ENCODE peak calls at places on chromosomes 4 and X, in nine cellular contexts. T is dorsolateral prefrontal cortex, G is neural crest cell, P is GM20000, K is foreskin fibroblast, S is GM10248, X is OCI-LY7, U is fibroblast of pulmonary artery, H is type B pancreatic cell. L is an unnamed sample.

GRCh38 chr4:88187766-88188165 is 29.3 kb upstream of the ABCG2 start:
- DNase-seq in G (no peak), S (no peak), U (no peak), X (no peak), T (no peak), H (no peak), K (no peak), P (no peak), L (no peak)

GRCh38 chr4:7648813-7649395 is 214.2 kb upstream of the PSAPL1 start:
- DNase-seq in S (no peak), H (no peak), G (no peak), K (no peak), T (no peak), X (no peak), U (no peak), P (no peak), L (no peak)

GRCh38 chrX:15127010-15127409 is 142.9 kb downstream of the ASB9 start:
- DNase-seq in G (no peak), H (no peak), X (no peak), K (no peak), S (no peak), T (no peak), U (no peak), P (no peak), L (no peak)

GRCh38 chrX:109873983-109874382 is 128.9 kb upstream of the TMEM164 start:
- DNase-seq in H (no peak), P (no peak), G (no peak), T (no peak), S (no peak), K (no peak), X (no peak), U (no peak), L (no peak)

GRCh38 chrX:35461164-35461563 is 337.0 kb upstream of the MAGEB16 start:
- DNase-seq in U (no peak), G (no peak), T (no peak), X (no peak), H (no peak), P (no peak), S (no peak), K (no peak), L (no peak)

GRCh38 chr4:75137302-75137701 is 204.4 kb downstream of the PARM1 start:
- DNase-seq in U (no peak), X (no peak), K (no peak), G (no peak), H (no peak), S (no peak), P (no peak), T (no peak), L (no peak)

GRCh38 chrX:148271263-148271662 is 229.2 kb upstream of the AFF2 start:
- DNase-seq in G (no peak), X (no peak), H (no peak), T (no peak), U (no peak), P (no peak), K (no peak), S (no peak), L (no peak)

GRCh38 chrX:48720580-48721240 is 24.2 kb downstream of the SUV39H1 start:
- DNase-seq in U (no peak), T (no peak), S (no peak), P (no peak), X (no peak), K (no peak), H (no peak), G (no peak), L (no peak)

GRCh38 chr4:141540643-141541042 is 95.7 kb upstream of the IL15 start:
- DNase-seq in G (no peak), S (no peak), T (no peak), K (peak; percentile 48), U (peak; percentile 74), P (no peak), X (no peak), H (no peak), L (no peak)

GRCh38 chr4:23717528-23718248 is 172.2 kb downstream of the PPARGC1A start:
- DNase-seq in G (no peak), T (no peak), H (no peak), S (peak; percentile 11), U (peak; percentile 48), P (peak; percentile 12), K (peak; percentile 58), X (peak; percentile 39), L (peak; percentile 27)

GRCh38 chrX:150084474-150085229 is 146.4 kb upstream of the EOLA2 start:
- DNase-seq in T (no peak), K (peak; percentile 67), X (no peak), S (no peak), G (no peak), P (no peak), H (no peak), U (peak; percentile 72), L (no peak)

GRCh38 chrX:150087612-150088011 is 149.3 kb upstream of the EOLA2 start:
- DNase-seq in H (no peak), S (no peak), P (no peak), T (no peak), X (no peak), K (peak; percentile 27), G (no peak), U (no peak), L (no peak)

GRCh38 chrX:150088042-150088441 is 149.8 kb upstream of the EOLA2 start:
- DNase-seq in P (no peak), K (no peak), U (no peak), S (no peak), X (no peak), H (no peak), G (no peak), T (no peak), L (no peak)

GRCh38 chrX:150086371-150086770 is 148.1 kb upstream of the EOLA2 start:
- DNase-seq in P (no peak), H (no peak), T (no peak), G (no peak), X (no peak), U (no peak), S (no peak), K (no peak), L (no peak)

GRCh38 chrX:150085881-150086280 is 147.6 kb upstream of the EOLA2 start:
- DNase-seq in U (peak; percentile 52), H (no peak), S (no peak), K (peak; percentile 58), T (no peak), X (no peak), P (no peak), G (no peak), L (no peak)
- TF ChIP-seq CTCF in U (no peak), H (no peak), S (no peak), K (no peak), T (no peak), X (no peak), P (no peak), G (no peak), L (no peak)

GRCh38 chr4:175656615-175657014 is 155.4 kb downstream of the GPM6A start:
- DNase-seq in S (no peak), K (no peak), U (no peak), H (no peak), T (no peak), P (no peak), G (no peak), X (no peak), L (no peak)

GRCh38 chr4:175651701-175652100 is 160.4 kb downstream of the GPM6A start:
- DNase-seq in X (no peak), G (no peak), T (peak; percentile 79), U (no peak), P (no peak), K (no peak), H (no peak), S (no peak), L (no peak)

GRCh38 chr4:175661437-175661836 is 150.6 kb downstream of the GPM6A start:
- DNase-seq in X (no peak), H (no peak), S (no peak), P (no peak), K (no peak), T (no peak), G (no peak), U (no peak), L (no peak)

GRCh38 chr4:175657571-175657970 is 154.5 kb downstream of the GPM6A start:
- DNase-seq in X (no peak), P (no peak), S (no peak), G (no peak), T (no peak), U (no peak), H (no peak), K (no peak), L (no peak)
- TF ChIP-seq CTCF in X (peak; percentile 23), P (no peak), S (no peak), G (no peak), T (no peak), U (no peak), H (no peak), K (no peak), L (no peak)

GRCh38 chr4:8858188-8858924 is 13.3 kb downstream of the HMX1 start:
- DNase-seq in K (no peak), U (no peak), X (no peak), G (no peak), T (no peak), S (no peak), P (no peak), H (no peak), L (no peak)
- TF ChIP-seq CTCF in K (no peak), U (no peak), X (no peak), G (no peak), T (no peak), S (no peak), P (no peak), H (no peak), L (no peak)

GRCh38 chr4:151408630-151409469 is at the start of gene FHIP1A:
- DNase-seq in T (peak; percentile 56), S (peak; percentile 86), X (peak; percentile 63), U (peak; percentile 51), P (peak; percentile 89), H (peak; percentile 92), K (peak; percentile 76), G (peak; percentile 48), L (peak; percentile 89)

GRCh38 chr4:151407466-151408379 is 1.3 kb upstream of the FHIP1A start:
- DNase-seq in H (no peak), G (no peak), T (no peak), K (no peak), U (no peak), P (peak; percentile 83), S (peak; percentile 70), X (no peak), L (peak; percentile 73)

GRCh38 chr4:151409470-151410313 is 716 bp downstream of the FHIP1A start:
- DNase-seq in G (no peak), K (peak; percentile 11), X (no peak), U (peak; percentile 26), S (no peak), T (peak; percentile 33), H (peak; percentile 71), P (peak; percentile 28), L (no peak)

GRCh38 chr4:151407018-151407417 is 2.0 kb upstream of the FHIP1A start:
- DNase-seq in G (no peak), T (no peak), K (no peak), S (no peak), X (no peak), U (no peak), H (no peak), P (no peak), L (no peak)

GRCh38 chr4:151408380-151408629 is 671 bp upstream of the FHIP1A start:
- DNase-seq in T (no peak), X (no peak), H (no peak), P (peak; percentile 47), S (no peak), U (no peak), K (no peak), G (no peak), L (peak; percentile 43)
- TF ChIP-seq CTCF in T (no peak), X (no peak), H (no peak), P (no peak), S (no peak), U (no peak), K (no peak), G (no peak), L (no peak)

GRCh38 chrX:12579311-12579710 is 211.9 kb upstream of the PRPS2 start:
- DNase-seq in X (no peak), P (no peak), T (no peak), H (no peak), U (no peak), K (no peak), G (no peak), S (no peak), L (no peak)
- TF ChIP-seq CTCF in X (no peak), P (no peak), T (no peak), H (no peak), U (no peak), K (no peak), G (no peak), S (no peak), L (no peak)

L was measured in GM13977.